ENCODE peak calls at places on chromosomes 1 and 21, in five cellular contexts. L is IMR-90; D is CD4-positive, alpha-beta memory T cell; U is K562; E is neuronal stem cell. I is an unnamed sample.

GRCh38 chr1:83805921-83806320 is 193.0 kb downstream of the TTLL7 start:
- DNase-seq in D (no peak), E (no peak), L (no peak), U (no peak), I (no peak)

GRCh38 chr1:114454539-114454938 is 56.5 kb downstream of the TRIM33 start:
- DNase-seq in L (no peak), E (no peak), U (no peak), D (no peak), I (no peak)

GRCh38 chr1:204442376-204443259 is 31.0 kb upstream of the PPP1R15B start:
- DNase-seq in L (no peak), D (no peak), U (no peak), E (no peak), I (no peak)

GRCh38 chr1:115456441-115456961 is 118.5 kb upstream of the NGF start:
- DNase-seq in L (peak; percentile 67), E (no peak), D (no peak), U (no peak), I (no peak)

GRCh38 chr1:151165281-151165737 is 393 bp downstream of the LYSMD1 start:
- DNase-seq in U (peak; percentile 70), L (peak; percentile 49), E (peak; percentile 66), D (no peak), I (peak; percentile 89)

GRCh38 chr1:24557711-24558121 is 1.8 kb downstream of the NCMAP start:
- DNase-seq in D (no peak), L (no peak), E (no peak), U (no peak), I (no peak)

GRCh38 chr1:226628624-226629155 is 80.1 kb downstream of the STUM start:
- DNase-seq in E (no peak), U (no peak), D (no peak), L (no peak), I (peak; percentile 9)

GRCh38 chr1:200211157-200211556 is 183.6 kb downstream of the NR5A2 start:
- DNase-seq in E (no peak), D (no peak), U (no peak), L (peak; percentile 95), I (no peak)

GRCh38 chr1:32817815-32818786 is 648 bp downstream of the S100PBP start:
- DNase-seq in L (peak; percentile 39), E (peak; percentile 69), U (peak; percentile 87), D (peak; percentile 17), I (peak; percentile 90)

GRCh38 chr1:9593492-9594465 is 5.1 kb downstream of the TMEM201 start:
- DNase-seq in E (peak; percentile 93), U (peak; percentile 85), D (no peak), L (peak; percentile 69), I (peak; percentile 81)

GRCh38 chr1:2446394-2446793 is 29.7 kb upstream of the PLCH2 start:
- DNase-seq in E (peak; percentile 81), L (no peak), D (no peak), U (no peak), I (peak; percentile 93)

GRCh38 chr21:21018841-21019240 is 20.6 kb downstream of the NCAM2 start:
- DNase-seq in U (no peak), D (no peak), E (no peak), L (no peak), I (no peak)

GRCh38 chr1:9652379-9653194 is 1.1 kb downstream of the PIK3CD start:
- DNase-seq in D (peak; percentile 86), E (no peak), L (peak; percentile 15), U (peak; percentile 51), I (peak; percentile 74)

GRCh38 chr1:159068877-159069276 is 7.7 kb downstream of the AIM2 start:
- DNase-seq in U (no peak), E (no peak), L (peak; percentile 78), D (no peak), I (no peak)

GRCh38 chr1:155648207-155649147 is 38.5 kb downstream of the MSTO1 start:
- DNase-seq in L (peak; percentile 94), D (no peak), U (no peak), E (peak; percentile 42), I (peak; percentile 55)

GRCh38 chr1:172500207-172500606 is 32.7 kb upstream of the SUCO start:
- DNase-seq in U (no peak), E (no peak), L (no peak), D (no peak), I (no peak)

GRCh38 chr1:36088577-36089392 is at the start of gene ADPRS:
- DNase-seq in U (peak; percentile 96), D (peak; percentile 89), L (peak; percentile 89), E (peak; percentile 87), I (peak; percentile 97)

GRCh38 chr1:39105061-39105840 is 79.1 kb downstream of the NDUFS5 start:
- DNase-seq in E (no peak), U (peak; percentile 87), D (peak; percentile 57), L (peak; percentile 59), I (peak; percentile 91)

GRCh38 chr1:6365047-6365446 is 28.5 kb downstream of the ACOT7 start:
- DNase-seq in E (no peak), D (peak; percentile 72), L (no peak), U (no peak), I (no peak)

GRCh38 chr1:228861830-228862176 is 126.5 kb downstream of the RHOU start:
- DNase-seq in U (no peak), D (no peak), E (no peak), L (peak; percentile 11), I (no peak)

GRCh38 chr21:17925000-17925610 is 105.9 kb upstream of the C21orf91 start:
- DNase-seq in E (peak; percentile 53), U (peak; percentile 76), D (peak; percentile 47), L (peak; percentile 54), I (peak; percentile 74)

GRCh38 chr1:212459656-212460055 is 26.9 kb downstream of the NENF start:
- DNase-seq in D (no peak), E (no peak), L (no peak), U (no peak), I (no peak)

GRCh38 chr1:15257309-15257708 is 10.3 kb downstream of the FHAD1 start:
- DNase-seq in E (no peak), L (no peak), D (no peak), U (no peak), I (no peak)

GRCh38 chr1:15258828-15259588 is 12.0 kb downstream of the FHAD1 start:
- DNase-seq in E (no peak), L (no peak), U (no peak), D (no peak), I (no peak)

GRCh38 chr1:15260418-15261154 is 13.6 kb downstream of the FHAD1 start:
- DNase-seq in L (peak; percentile 61), E (no peak), D (no peak), U (peak; percentile 71), I (no peak)

GRCh38 chr1:15261155-15262002 is 14.4 kb downstream of the FHAD1 start:
- DNase-seq in D (no peak), L (no peak), U (no peak), E (no peak), I (no peak)

GRCh38 chr1:15259608-15260007 is 12.6 kb downstream of the FHAD1 start:
- DNase-seq in E (no peak), L (no peak), D (no peak), U (no peak), I (no peak)
- H3K27me3 ChIP-seq in E (no peaks in the 10 kb centered on the region), L (peaks cover 2% of the 10 kb centered on the region), D (peaks cover 6% of the 10 kb centered on the region), U (peaks cover 4% of the 10 kb centered on the region), I (no peaks in the 10 kb centered on the region)

DNA sequence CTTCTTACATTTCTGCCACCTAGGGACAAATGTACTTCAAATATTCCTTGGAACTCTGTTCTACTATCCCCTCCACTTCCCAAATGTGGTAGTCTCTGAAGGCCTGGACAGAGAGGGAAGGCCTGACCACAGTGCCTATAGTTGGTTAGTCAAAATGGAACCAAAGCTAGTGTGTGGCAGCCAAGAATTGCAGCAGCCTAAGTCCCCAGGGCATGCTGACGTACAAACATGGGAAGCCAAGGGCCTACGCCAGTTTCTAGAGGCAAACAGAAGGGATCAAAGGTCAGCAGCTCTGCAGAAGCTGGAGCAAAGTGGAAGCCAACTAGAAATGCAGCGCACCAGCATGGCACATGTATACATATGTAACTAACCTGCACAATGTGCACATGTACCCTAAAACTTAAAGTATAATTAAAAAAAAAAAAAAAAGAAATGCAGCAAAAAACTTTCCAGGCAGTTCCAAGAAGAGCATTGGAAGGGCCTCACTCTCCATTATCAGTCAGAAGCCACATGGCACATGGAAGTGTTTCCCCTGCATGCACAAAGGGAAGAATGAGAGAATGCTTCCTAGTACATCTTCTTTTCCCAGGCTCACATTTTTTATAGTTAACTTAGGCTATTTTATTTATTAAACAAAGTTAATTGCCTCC is 39.4 kb upstream of the GADD45A start:
- DNase-seq in U (no peak), E (peak; percentile 15), D (no peak), L (no peak), I (no peak)
- H3K36me3 ChIP-seq in U (no peaks in the 10 kb centered on the region), E (no peaks in the 10 kb centered on the region), D (no peaks in the 10 kb centered on the region), L (no peaks in the 10 kb centered on the region), I (no peaks in the 10 kb centered on the region)

DNA sequence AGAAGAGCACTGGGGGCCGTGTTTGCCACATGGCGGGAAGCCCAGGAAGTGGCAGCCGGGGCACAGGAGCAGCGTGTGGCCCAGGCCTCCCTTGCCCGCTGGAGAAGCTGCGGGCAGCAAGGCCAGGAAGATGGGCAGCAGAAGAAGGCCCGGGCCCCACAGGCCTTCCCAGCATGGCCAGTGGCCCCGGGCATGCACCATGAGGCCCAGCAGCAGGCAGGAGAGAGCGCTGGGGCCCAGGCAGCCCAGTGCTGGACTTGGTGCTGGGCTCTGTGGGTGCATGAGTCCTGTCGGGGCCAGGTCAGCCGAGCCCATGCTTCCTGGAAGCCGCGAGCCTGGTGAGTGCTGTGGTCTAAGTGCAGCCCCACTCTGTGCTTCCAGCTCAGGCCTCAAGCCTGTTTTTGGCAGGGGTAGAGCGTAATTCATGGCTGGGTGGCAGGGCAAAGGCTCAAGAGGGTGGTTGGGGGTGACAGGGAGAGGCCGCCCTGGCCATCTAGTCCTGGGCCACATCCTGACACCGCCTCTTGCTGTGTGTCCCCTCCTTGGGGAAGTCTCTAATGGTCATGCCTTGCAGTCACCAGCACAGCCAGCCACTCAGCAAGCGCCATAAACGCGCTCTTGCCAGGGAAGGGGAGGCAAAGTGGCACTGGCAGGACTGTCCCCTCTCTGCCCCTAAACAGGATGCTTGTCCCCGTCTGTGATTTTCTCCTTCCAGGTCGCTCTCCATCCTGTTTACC is 21.3 kb downstream of the MTHFR start:
- DNase-seq in D (no peak), L (no peak), U (no peak), E (no peak), I (peak; percentile 67)
- H3K4me3 ChIP-seq in D (no peak overlapping the region), L (no peak overlapping the region), U (no peak overlapping the region), E (peak overlapping the region; percentile 17), I (peak overlapping the region; percentile 22)

GRCh38 chr1:245156041-245156735 is 1.4 kb downstream of the KIF26B start:
- DNase-seq in E (peak; percentile 76), D (peak; percentile 61), U (peak; percentile 96), L (peak; percentile 65), I (peak; percentile 97)

GRCh38 chr1:245155186-245156040 is 628 bp downstream of the KIF26B start:
- DNase-seq in E (peak; percentile 33), D (peak; percentile 0), L (peak; percentile 15), U (peak; percentile 46), I (peak; percentile 85)

GRCh38 chr1:245154429-245155185 is at the start of gene KIF26B:
- DNase-seq in L (peak; percentile 50), U (peak; percentile 55), D (peak; percentile 13), E (peak; percentile 50), I (peak; percentile 85)

GRCh38 chr1:245153645-245154428 is 948 bp upstream of the KIF26B start:
- DNase-seq in U (peak; percentile 41), D (peak; percentile 16), E (peak; percentile 26), L (no peak), I (peak; percentile 73)

DNA sequence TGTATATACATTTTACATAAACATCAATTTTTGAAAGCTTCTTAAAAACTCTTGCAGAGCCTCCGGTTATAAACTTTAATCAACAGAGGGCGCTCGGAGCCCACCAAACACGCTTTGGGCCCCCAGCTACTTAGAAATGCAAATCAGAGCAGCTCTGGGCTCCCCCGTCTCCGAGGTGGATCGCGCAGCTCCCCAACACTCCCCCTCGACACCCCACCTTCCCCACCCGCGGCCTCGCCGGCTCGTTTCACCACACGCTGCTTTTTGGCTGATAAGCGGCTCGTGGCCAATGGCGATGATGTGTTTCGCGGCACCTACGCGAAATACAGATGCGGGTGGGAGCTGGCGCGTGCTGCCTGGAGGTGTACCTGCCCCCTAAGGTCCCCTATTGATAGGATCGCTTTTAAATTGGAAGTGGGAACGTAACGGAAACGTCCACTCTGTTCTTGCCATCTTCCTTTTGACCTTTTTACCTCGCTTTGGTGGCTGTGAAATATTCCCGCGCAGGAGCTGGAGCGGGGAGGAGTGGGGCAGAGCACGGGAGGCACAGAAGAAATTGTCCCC is 1.6 kb upstream of the KIF26B start:
- DNase-seq in E (peak; percentile 75), U (peak; percentile 70), D (peak; percentile 63), L (peak; percentile 72), I (peak; percentile 90)
- H3K27me3 ChIP-seq in E (peaks cover 31% of the 10 kb centered on the region), U (peaks cover 38% of the 10 kb centered on the region), D (peaks cover 25% of the 10 kb centered on the region), L (no peaks in the 10 kb centered on the region), I (peaks cover 46% of the 10 kb centered on the region)